ENCODE peak calls at places on chromosomes 6 and 20, in seven cellular contexts. J is HEK293T; T is cardiac muscle cell; B is activated T-helper 1 cell treated with anti-CD3 and anti-CD28 coated beads, Interleukin-2, amount 50 U/mL, for 16 hours; W is mesendoderm; C is right lobe of liver; N is EL. Q is an unnamed sample.

GRCh38 chr6:36443951-36444428 is 1.2 kb downstream of the KCTD20 start:
- DNase-seq in J (peak; percentile 40), C (no peak), W (peak; percentile 80), T (no peak), N (peak; percentile 39), B (no peak), Q (peak; percentile 26)

GRCh38 chr20:46135856-46136633 is 17.9 kb downstream of the CD40 start:
- DNase-seq in B (no peak), C (no peak), W (peak; percentile 22), T (no peak), N (no peak), J (no peak), Q (peak; percentile 46)

GRCh38 chr6:159829515-159829914 is 29.4 kb downstream of the PNLDC1 start:
- DNase-seq in J (no peak), W (no peak), T (no peak), N (no peak), C (no peak), B (no peak), Q (no peak)

GRCh38 chr6:140366991-140367390 is 992.5 kb upstream of the CITED2 start:
- DNase-seq in B (no peak), T (no peak), J (no peak), W (peak; percentile 70), C (no peak), N (peak; percentile 92), Q (no peak)

GRCh38 chr6:166365221-166365620 is 17.5 kb downstream of the MPC1 start:
- DNase-seq in J (no peak), B (no peak), N (peak; percentile 14), W (peak; percentile 81), C (no peak), T (peak; percentile 46), Q (no peak)

GRCh38 chr6:130223508-130223907 is 757 bp upstream of the SAMD3 start:
- DNase-seq in J (no peak), W (no peak), C (no peak), T (no peak), N (peak; percentile 23), B (peak; percentile 39), Q (no peak)

GRCh38 chr6:168326294-168327261 is 7.0 kb upstream of the DACT2 start:
- DNase-seq in W (peak; percentile 89), T (peak; percentile 99), C (no peak), B (no peak), J (no peak), N (no peak), Q (no peak)

GRCh38 chr6:155327326-155328073 is 13.2 kb upstream of the TFB1M start:
- DNase-seq in T (peak; percentile 84), W (peak; percentile 68), C (peak; percentile 56), N (peak; percentile 61), B (peak; percentile 38), J (peak; percentile 47), Q (peak; percentile 89)

GRCh38 chr6:148535976-148536375 is 193.3 kb downstream of the SASH1 start:
- DNase-seq in W (no peak), T (peak; percentile 27), B (no peak), N (peak; percentile 93), C (no peak), J (no peak), Q (no peak)

GRCh38 chr6:18488526-18489270 is 101.5 kb downstream of the RNF144B start:
- DNase-seq in N (peak; percentile 17), C (no peak), T (no peak), J (no peak), W (no peak), B (no peak), Q (no peak)

GRCh38 chr6:4512101-4512500 is 264.1 kb upstream of the CDYL start:
- DNase-seq in B (no peak), J (no peak), T (no peak), N (no peak), C (no peak), W (no peak), Q (no peak)